ENCODE peak calls at places on chromosome 14, in five cellular contexts. P, D, Q, W and O are unnamed samples.

GRCh38 chr14:81103443-81103842 is 117.3 kb downstream of the GTF2A1 start:
- DNase-seq in P (no peak), D (no peak), Q (no peak), W (no peak), O (no peak)

GRCh38 chr14:36807727-36808126 is 146.1 kb downstream of the PAX9 start:
- DNase-seq in P (no peak), D (no peak), Q (no peak), W (no peak), O (no peak)

GRCh38 chr14:101217972-101218371 is 314.4 kb upstream of the RTL1 start:
- DNase-seq in P (no peak), D (no peak), Q (no peak), W (no peak), O (no peak)

GRCh38 chr14:75147423-75148071 is 20.7 kb upstream of the NEK9 start:
- DNase-seq in P (peak; percentile 67), D (peak; percentile 18), Q (peak; percentile 62), W (peak; percentile 73), O (no peak)

GRCh38 chr14:95216013-95216412 is 58.7 kb upstream of the DICER1 start:
- DNase-seq in P (no peak), D (no peak), Q (no peak), W (no peak), O (no peak)

GRCh38 chr14:58919262-58919661 is 269.2 kb upstream of the DAAM1 start:
- DNase-seq in P (no peak), D (no peak), Q (no peak), W (no peak), O (no peak)

GRCh38 chr14:50001999-50002925 is 109.4 kb downstream of the ARF6 start:
- DNase-seq in P (no peak), D (no peak), Q (no peak), W (no peak), O (no peak)

GRCh38 chr14:103679351-103679750 is 35.9 kb downstream of the XRCC3 start:
- DNase-seq in P (no peak), D (peak; percentile 11), Q (no peak), W (peak; percentile 24), O (no peak)

GRCh38 chr14:55389330-55389729 is 22.3 kb downstream of the ATG14 start:
- DNase-seq in P (no peak), D (peak; percentile 65), Q (no peak), W (no peak), O (peak; percentile 72)

GRCh38 chr14:58572092-58572853 is 65.5 kb upstream of the DACT1 start:
- DNase-seq in P (no peak), D (peak; percentile 9), Q (peak; percentile 34), W (no peak), O (peak; percentile 47)

GRCh38 chr14:91389173-91389572 is 28.4 kb downstream of the CCDC88C start:
- DNase-seq in P (no peak), D (no peak), Q (no peak), W (no peak), O (no peak)

GRCh38 chr14:57999471-57999870 is 133.6 kb upstream of the SLC35F4 start:
- DNase-seq in P (no peak), D (no peak), Q (no peak), W (no peak), O (no peak)

GRCh38 chr14:68427550-68427890 is 365.3 kb downstream of the ZFP36L1 start:
- DNase-seq in P (no peak), D (no peak), Q (no peak), W (no peak), O (no peak)